ENCODE peak calls at places on chromosome 2, in six cellular contexts. R, O, L, W, C and F are unnamed samples.

GRCh38 chr2:85131116-85131515 is 2.1 kb upstream of the TCF7L1 start:
- DNase-seq in W (peak), L (no peak), C (peak), O (no peak), R (no peak), F (no peak)

GRCh38 chr2:160405077-160405865 is 88.3 kb downstream of the RBMS1 start:
- DNase-seq in L (no peak), O (no peak), W (peak), C (no peak), R (no peak), F (no peak)

GRCh38 chr2:89834306-89834705 is 1142.8 kb downstream of the RPIA start:
- DNase-seq in L (no peak), C (no peak), O (no peak), R (no peak), W (no peak), F (no peak)

GRCh38 chr2:88090446-88091283 is 23.0 kb downstream of the SMYD1 start:
- DNase-seq in C (no peak), L (peak), O (peak), W (no peak), R (no peak), F (no peak)

GRCh38 chr2:130327703-130328527 is 14.8 kb upstream of the IMP4 start:
- DNase-seq in O (no peak), R (no peak), C (no peak), W (peak), L (no peak), F (no peak)

GRCh38 chr2:54088191-54088634 is 27.2 kb upstream of the ACYP2 start:
- DNase-seq in L (no peak), W (peak), C (no peak), O (no peak), R (no peak), F (no peak)

GRCh38 chr2:110655701-110656100 is 22.2 kb downstream of the BUB1 start:
- DNase-seq in O (no peak), R (no peak), C (no peak), W (peak), L (no peak), F (no peak)

GRCh38 chr2:101089942-101090799 is 61.0 kb downstream of the TBC1D8 start:
- DNase-seq in L (no peak), O (no peak), R (no peak), C (no peak), W (no peak), F (no peak)